ENCODE peak calls at places on chromosomes 2 and 18, in six cellular contexts. O is foreskin fibroblast, N is Kasumi-1, X is HT-29, A is NCI-H1092 treated with DMSO at 0.1 percent for 48 hours, J is Panc1. V is an unnamed sample.

GRCh38 chr2:120109186-120110061 is 96.5 kb downstream of the EPB41L5 start:
- DNase-seq in O (peak), N (peak), X (peak), A (peak), J (no peak), V (peak)

GRCh38 chr2:241822264-241822623 is 13.3 kb downstream of the NEU4 start:
- DNase-seq in O (no peak), N (no peak), X (no peak), A (no peak), J (no peak), V (no peak)

GRCh38 chr2:33967103-33967502 is 368.0 kb upstream of the FAM98A start:
- DNase-seq in O (no peak), N (no peak), X (no peak), A (no peak), J (no peak), V (no peak)

GRCh38 chr18:59035591-59035990 is 104.1 kb upstream of the SEC11C start:
- DNase-seq in O (no peak), N (no peak), X (no peak), A (no peak), J (no peak), V (peak)

GRCh38 chr2:149042881-149043280 is 4.4 kb downstream of the LYPD6B start:
- DNase-seq in O (no peak), N (no peak), X (no peak), A (no peak), J (no peak), V (no peak)

GRCh38 chr2:68909793-68910674 is 38.8 kb upstream of the BMP10 start:
- DNase-seq in O (peak), N (peak), X (peak), A (peak), J (peak), V (peak)

GRCh38 chr2:181952413-181953226 is 33.0 kb upstream of the PPP1R1C start:
- DNase-seq in O (no peak), N (no peak), X (no peak), A (no peak), J (no peak), V (no peak)

GRCh38 chr2:82524826-82525225 is 1934.3 kb downstream of the SUCLG1 start:
- DNase-seq in O (no peak), N (no peak), X (no peak), A (no peak), J (no peak), V (no peak)

GRCh38 chr2:239735829-239736357 is 289.2 kb downstream of the NDUFA10 start:
- DNase-seq in O (no peak), N (no peak), X (no peak), A (no peak), J (no peak), V (no peak)